ENCODE peak calls at places on chromosomes 11 and 22, in ten cellular contexts. W is OCI-LY7, V is endothelial cell of umbilical vein, C is PC-3, T is mucosa of descending colon, U is IMR-90, R is fibroblast of lung, F is left ventricle myocardium inferior, H is stomach, S is cardiac fibroblast. X is an unnamed sample.

GRCh38 chr11:36312593-36312990 is 16.5 kb downstream of the PRR5L start:
- DNase-seq in U (peak; percentile 86), F (no peak), H (no peak), T (no peak), W (no peak), R (peak; percentile 89), C (peak; percentile 90), V (no peak), S (peak; percentile 18), X (no peak)

GRCh38 chr11:108632041-108632440 is 32.8 kb upstream of the DDX10 start:
- DNase-seq in H (no peak), S (no peak), V (no peak), U (no peak), T (no peak), F (no peak), W (no peak), C (no peak), R (no peak), X (no peak)

GRCh38 chr11:123261345-123262106 is 66.5 kb upstream of the CLMP start:
- DNase-seq in R (peak; percentile 61), H (peak; percentile 84), U (peak; percentile 67), T (peak; percentile 91), S (peak; percentile 80), V (peak; percentile 68), W (peak; percentile 80), F (peak; percentile 82), C (peak; percentile 96), X (peak; percentile 52)

GRCh38 chr11:19597876-19598275 is 114.8 kb upstream of the NAV2 start:
- DNase-seq in F (no peak), T (no peak), U (no peak), C (no peak), H (no peak), S (no peak), V (no peak), R (peak; percentile 29), W (no peak), X (no peak)

GRCh38 chr11:72224587-72225410 is at the start of gene INPPL1:
- DNase-seq in R (peak; percentile 28), V (no peak), H (peak; percentile 58), F (peak; percentile 68), S (peak; percentile 47), U (no peak), W (peak; percentile 58), T (peak; percentile 77), C (peak; percentile 43), X (no peak)

GRCh38 chr11:34651551-34651950 is 30.7 kb downstream of the EHF start:
- DNase-seq in V (peak; percentile 16), F (no peak), U (peak; percentile 28), C (peak; percentile 21), H (no peak), S (peak; percentile 46), T (no peak), W (no peak), R (peak; percentile 37), X (no peak)

GRCh38 chr11:119491753-119492455 is 68.9 kb upstream of the THY1 start:
- DNase-seq in H (no peak), W (no peak), F (no peak), V (no peak), U (peak; percentile 12), R (peak; percentile 18), S (peak; percentile 28), T (no peak), C (peak; percentile 36), X (no peak)

GRCh38 chr11:69398529-69399492 is 82.7 kb upstream of the LINC01488 start:
- DNase-seq in F (no peak), H (no peak), R (peak; percentile 72), U (peak; percentile 26), T (no peak), C (no peak), W (no peak), V (no peak), S (peak; percentile 30), X (no peak)

GRCh38 chr11:122170815-122171475 is 54.9 kb upstream of the BLID start:
- DNase-seq in R (peak; percentile 96), V (peak; percentile 26), C (peak; percentile 99), H (no peak), F (no peak), W (no peak), U (peak; percentile 94), S (no peak), T (no peak), X (no peak)

GRCh38 chr11:86999859-87000753 is 37.6 kb upstream of the TMEM135 start:
- DNase-seq in C (peak; percentile 81), U (peak; percentile 10), V (peak; percentile 31), S (peak; percentile 55), F (no peak), W (no peak), H (peak; percentile 59), R (peak; percentile 64), T (no peak), X (no peak)

GRCh38 chr22:41919357-41920224 is 4.7 kb upstream of the SHISA8 start:
- DNase-seq in S (peak; percentile 33), C (no peak), T (peak; percentile 78), U (peak; percentile 11), W (peak; percentile 84), H (peak; percentile 70), R (peak; percentile 16), F (peak; percentile 70), V (no peak), X (peak; percentile 70)

GRCh38 chr11:76669901-76670474 is 559 bp downstream of the LRRC32 start:
- DNase-seq in H (no peak), F (no peak), S (peak; percentile 91), V (peak; percentile 77), R (peak; percentile 89), W (peak; percentile 52), U (peak; percentile 88), T (peak; percentile 25), C (no peak), X (no peak)

GRCh38 chr22:17953147-17953546 is 71.2 kb downstream of the MICAL3 start:
- DNase-seq in F (no peak), H (no peak), V (no peak), W (no peak), S (no peak), C (no peak), R (no peak), T (no peak), U (no peak), X (no peak)

GRCh38 chr11:45816614-45817013 is 11.7 kb downstream of the SLC35C1 start:
- DNase-seq in R (no peak), S (no peak), V (no peak), C (no peak), W (no peak), H (no peak), U (no peak), F (no peak), T (no peak), X (no peak)

GRCh38 chr11:45818961-45819605 is 14.1 kb downstream of the SLC35C1 start:
- DNase-seq in S (no peak), C (no peak), V (no peak), U (no peak), R (no peak), F (no peak), H (no peak), W (no peak), T (no peak), X (no peak)

GRCh38 chr11:45812581-45813548 is 7.9 kb downstream of the SLC35C1 start:
- DNase-seq in T (no peak), H (no peak), F (no peak), V (no peak), U (no peak), W (no peak), S (no peak), R (no peak), C (no peak), X (no peak)

GRCh38 chr11:45817191-45817590 is 12.2 kb downstream of the SLC35C1 start:
- DNase-seq in C (no peak), R (no peak), S (no peak), U (no peak), F (no peak), H (no peak), T (no peak), W (peak; percentile 62), V (no peak), X (peak; percentile 55)

GRCh38 chr11:45815747-45816146 is 10.8 kb downstream of the SLC35C1 start:
- DNase-seq in H (no peak), V (no peak), W (no peak), T (no peak), U (peak; percentile 18), F (no peak), S (peak; percentile 38), R (peak; percentile 23), C (peak; percentile 34), X (no peak)
- TF ChIP-seq CTCF in H (no peak), V (no peak), W (no peak), T (no peak), U (peak; percentile 5), F (no peak), S (peak; percentile 12), R (no peak), C (no peak), X (no peak)

GRCh38 chr22:32804823-32805585 is 3.5 kb downstream of the TIMP3 start:
- DNase-seq in R (peak; percentile 25), U (no peak), T (no peak), W (no peak), V (no peak), F (no peak), H (no peak), S (no peak), C (no peak), X (no peak)
- H3K4me3 ChIP-seq in R (peak overlapping the region; percentile 97), U (peak overlapping the region; percentile 75), T (no peak overlapping the region), W (no peak overlapping the region), V (no peak overlapping the region), F (peak overlapping the region; percentile 100), H (peak overlapping the region; percentile 69), S (no peak overlapping the region), C (no peak overlapping the region), X (no peak overlapping the region)

DNA sequence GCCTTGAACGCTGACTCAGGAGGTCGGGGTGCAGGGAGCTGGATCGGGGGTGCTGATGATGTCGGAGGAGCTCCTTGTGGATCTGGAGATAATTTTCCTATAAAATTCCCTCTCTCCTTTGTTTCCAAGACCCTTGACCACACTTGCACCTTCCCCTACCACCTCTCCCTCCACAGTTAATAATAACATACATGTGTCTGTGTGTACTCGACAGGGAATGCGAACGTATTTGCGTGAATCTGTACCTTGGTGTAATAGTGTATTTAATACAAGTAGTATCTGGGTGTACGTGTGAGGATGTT is 13.5 kb upstream of the RPS19BP1 start:
- DNase-seq in C (no peak), S (no peak), V (no peak), R (no peak), U (no peak), W (no peak), H (no peak), T (no peak), F (no peak), X (no peak)
- TF ChIP-seq CTCF in C (no peak), S (no peak), V (no peak), R (no peak), U (no peak), W (no peak), H (no peak), T (no peak), F (no peak), X (no peak)

GRCh38 chr11:7578276-7578955 is 64.6 kb downstream of the PPFIBP2 start:
- DNase-seq in C (no peak), V (no peak), R (no peak), U (no peak), T (no peak), H (no peak), W (no peak), F (no peak), S (no peak), X (no peak)
- H3K4me3 ChIP-seq in C (no peak overlapping the region), V (no peak overlapping the region), R (peak overlapping the region; percentile 35), U (peak overlapping the region; percentile 28), T (no peak overlapping the region), H (peak overlapping the region; percentile 31), W (no peak overlapping the region), F (peak overlapping the region; percentile 60), S (peak overlapping the region; percentile 29), X (no peak overlapping the region)